ENCODE peak calls at places on chromosomes 1 and 21, in four cellular contexts. F is adrenal gland, C is Panc1, R is PC-3. B is an unnamed sample.

GRCh38 chr21:31418355-31419001 is 74.4 kb upstream of the TIAM1 start:
- DNase-seq in F (no peak), C (no peak), R (no peak), B (no peak)

GRCh38 chr1:34779526-34779925 is 1.5 kb upstream of the GJB3 start:
- DNase-seq in F (no peak), C (no peak), R (peak), B (peak)

GRCh38 chr1:97433520-97434175 is 487.2 kb downstream of the DPYD start:
- DNase-seq in F (no peak), C (no peak), R (peak), B (no peak)

GRCh38 chr1:167542109-167543032 is 11.2 kb downstream of the CREG1 start:
- DNase-seq in F (peak), C (no peak), R (no peak), B (no peak)

GRCh38 chr1:81304187-81304586 is 496.5 kb upstream of the ADGRL2 start:
- DNase-seq in F (no peak), C (no peak), R (peak), B (no peak)

GRCh38 chr1:239811211-239811902 is 280.3 kb upstream of the FMN2 start:
- DNase-seq in F (no peak), C (no peak), R (no peak), B (no peak)

GRCh38 chr21:43986544-43987451 is 25.3 kb upstream of the TRAPPC10 start:
- DNase-seq in F (no peak), C (no peak), R (no peak), B (no peak)

GRCh38 chr1:209993061-209993830 is 55.2 kb downstream of the SYT14 start:
- DNase-seq in F (no peak), C (no peak), R (no peak), B (no peak)

GRCh38 chr1:107590087-107590486 is 374.9 kb downstream of the VAV3 start:
- DNase-seq in F (no peak), C (no peak), R (no peak), B (no peak)

GRCh38 chr1:95716550-95716949 is 482.5 kb downstream of the RWDD3 start:
- DNase-seq in F (no peak), C (no peak), R (no peak), B (no peak)

GRCh38 chr1:61247051-61247854 is 164.9 kb downstream of the NFIA start:
- DNase-seq in F (no peak), C (no peak), R (no peak), B (no peak)

GRCh38 chr1:33687000-33687399 is 176.9 kb upstream of the HMGB4 start:
- DNase-seq in F (no peak), C (no peak), R (no peak), B (no peak)

GRCh38 chr1:15180945-15181523 is 27.5 kb downstream of the TMEM51 start:
- DNase-seq in F (no peak), C (no peak), R (no peak), B (no peak)

GRCh38 chr1:61424382-61424781 is 300.6 kb downstream of the TM2D1 start:
- DNase-seq in F (no peak), C (no peak), R (peak), B (peak)

GRCh38 chr1:113872219-113872934 is 865 bp upstream of the PTPN22 start:
- DNase-seq in F (no peak), C (no peak), R (no peak), B (no peak)

GRCh38 chr1:93776728-93777127 is 95.1 kb upstream of the BCAR3 start:
- DNase-seq in F (no peak), C (no peak), R (no peak), B (no peak)

GRCh38 chr21:41636636-41637625 is 129.0 kb upstream of the TMPRSS2 start:
- DNase-seq in F (no peak), C (no peak), R (no peak), B (no peak)

GRCh38 chr1:87796521-87796920 is 467.8 kb downstream of the LMO4 start:
- DNase-seq in F (no peak), C (no peak), R (no peak), B (no peak)

GRCh38 chr1:159940006-159940620 is 5.3 kb downstream of the IGSF9 start:
- DNase-seq in F (no peak), C (no peak), R (no peak), B (no peak)

GRCh38 chr1:226149806-226150205 is 36.7 kb downstream of the ACBD3 start:
- DNase-seq in F (no peak), C (no peak), R (no peak), B (no peak)

GRCh38 chr1:2395245-2395644 is 3.6 kb downstream of the RER1 start:
- DNase-seq in F (no peak), C (no peak), R (no peak), B (no peak)

GRCh38 chr1:166119678-166120077 is 47.1 kb downstream of the FAM78B start:
- DNase-seq in F (no peak), C (no peak), R (no peak), B (no peak)

GRCh38 chr1:55039342-55040082 is at the start of gene PCSK9:
- DNase-seq in F (no peak), C (no peak), R (peak), B (no peak)

GRCh38 chr1:91798241-91798648 is 87.7 kb downstream of the TGFBR3 start:
- DNase-seq in F (no peak), C (no peak), R (no peak), B (no peak)

GRCh38 chr1:219465247-219466093 is 147.4 kb downstream of the ZC3H11B start:
- DNase-seq in F (no peak), C (no peak), R (peak), B (peak)

GRCh38 chr1:91569411-91570104 is 68.9 kb downstream of the CDC7 start:
- DNase-seq in F (peak), C (no peak), R (peak), B (peak)

GRCh38 chr1:87089070-87089736 is 174.8 kb downstream of the HS2ST1 start:
- DNase-seq in F (no peak), C (no peak), R (peak), B (no peak)

GRCh38 chr1:100443739-100444571 is 91.6 kb downstream of the CDC14A start:
- DNase-seq in F (no peak), C (no peak), R (peak), B (no peak)

GRCh38 chr1:216887032-216887431 is 163.8 kb upstream of the ESRRG start:
- DNase-seq in F (no peak), C (no peak), R (no peak), B (no peak)

GRCh38 chr1:244239261-244239770 is 188.2 kb downstream of the ZBTB18 start:
- DNase-seq in F (no peak), C (no peak), R (no peak), B (peak)

GRCh38 chr1:34768856-34769255 is 9.3 kb downstream of the GJB4 start:
- DNase-seq in F (no peak), C (no peak), R (peak), B (no peak)

GRCh38 chr1:26169201-26169600 is 438 bp upstream of the C1orf232 start:
- DNase-seq in F (no peak), C (no peak), R (no peak), B (no peak)

GRCh38 chr1:7930547-7931445 is 9.8 kb downstream of the TNFRSF9 start:
- DNase-seq in F (no peak), C (no peak), R (no peak), B (no peak)

GRCh38 chr1:21749859-21750468 is 33.0 kb downstream of the USP48 start:
- DNase-seq in F (no peak), C (no peak), R (no peak), B (no peak)

GRCh38 chr1:7613106-7613850 is 157.8 kb upstream of the VAMP3 start:
- DNase-seq in F (no peak), C (no peak), R (no peak), B (no peak)

GRCh38 chr1:77824083-77824482 is 44.6 kb downstream of the MIGA1 start:
- DNase-seq in F (peak), C (no peak), R (peak), B (no peak)

GRCh38 chr1:154751690-154752089 is 118.4 kb downstream of the KCNN3 start:
- DNase-seq in F (peak), C (no peak), R (no peak), B (no peak)
- H3K27ac ChIP-seq in F (no peak), C (no peak), R (no peak), B (no peak)

GRCh38 chr1:203860396-203860951 is 925 bp upstream of the SNRPE start:
- DNase-seq in F (peak), C (no peak), R (peak), B (peak)
- H3K27ac ChIP-seq in F (peak), C (peak), R (peak), B (peak)

DNA sequence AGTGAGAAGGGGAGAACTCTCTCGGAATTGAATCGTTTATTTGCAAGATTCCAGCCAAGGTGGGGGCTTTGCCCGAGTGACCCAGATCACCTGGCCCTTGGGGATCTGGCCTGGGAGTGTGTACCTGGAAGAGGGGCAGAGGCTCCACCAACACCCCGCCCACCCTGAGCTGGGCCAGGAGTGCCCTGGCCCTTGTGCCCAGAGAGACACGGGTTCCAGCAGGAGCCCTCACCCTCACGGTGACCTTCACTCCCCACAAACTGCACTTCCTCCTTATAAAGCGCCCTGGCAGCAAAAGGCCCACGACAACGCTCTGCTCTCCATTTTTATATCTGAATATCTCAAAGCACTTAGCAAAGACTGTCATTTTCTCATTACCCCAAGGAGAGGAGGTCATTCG is 16.6 kb downstream of the CASZ1 start:
- DNase-seq in F (no peak), C (no peak), R (no peak), B (no peak)
- H3K27ac ChIP-seq in F (no peak), C (peak), R (peak), B (peak)

GRCh38 chr1:207049514-207049913 is 1.5 kb downstream of the YOD1 start:
- DNase-seq in F (no peak), C (no peak), R (no peak), B (no peak)

GRCh38 chr1:207051615-207051943 is 571 bp upstream of the YOD1 start:
- DNase-seq in F (no peak), C (no peak), R (no peak), B (no peak)

GRCh38 chr1:207050768-207051614 is at the start of gene YOD1:
- DNase-seq in F (peak), C (peak), R (peak), B (peak)

GRCh38 chr1:207049974-207050391 is 1.0 kb downstream of the YOD1 start:
- DNase-seq in F (peak), C (no peak), R (peak), B (no peak)

DNA sequence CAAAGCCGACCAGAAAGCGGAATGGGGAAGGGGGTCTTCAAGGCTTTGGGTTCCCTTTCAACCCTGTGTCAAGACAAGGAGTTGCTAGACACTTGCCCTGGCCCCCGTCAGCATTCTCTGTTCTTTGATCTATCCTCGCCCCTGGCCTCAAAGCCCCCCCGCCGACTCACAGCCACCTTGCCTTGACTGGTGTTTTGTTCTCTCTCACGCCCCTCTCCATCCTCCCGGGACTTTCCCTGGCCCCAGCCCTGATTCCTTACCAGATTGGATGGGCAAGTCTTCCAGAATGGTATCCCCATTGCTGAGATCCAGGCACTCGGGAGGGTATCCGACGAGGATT is 610 bp downstream of the YOD1 start:
- DNase-seq in F (peak), C (no peak), R (no peak), B (no peak)
- H3K27ac ChIP-seq in F (peak), C (peak), R (peak), B (peak)

GRCh38 chr1:246139745-246140182 is 367.3 kb downstream of the SMYD3 start:
- DNase-seq in F (no peak), C (peak), R (peak), B (peak)
- H3K27ac ChIP-seq in F (peak), C (no peak), R (peak), B (peak)

GRCh38 chr21:33078907-33079582 is 9.1 kb downstream of the OLIG1 start:
- DNase-seq in F (no peak), C (peak), R (peak), B (peak)

GRCh38 chr21:33075596-33076195 is 5.8 kb downstream of the OLIG1 start:
- DNase-seq in F (no peak), C (no peak), R (no peak), B (no peak)

GRCh38 chr21:33076600-33077329 is 6.8 kb downstream of the OLIG1 start:
- DNase-seq in F (no peak), C (no peak), R (no peak), B (no peak)

GRCh38 chr21:33080376-33080775 is 10.4 kb downstream of the OLIG1 start:
- DNase-seq in F (no peak), C (no peak), R (no peak), B (no peak)

GRCh38 chr21:33080776-33081175 is 10.8 kb downstream of the OLIG1 start:
- DNase-seq in F (no peak), C (no peak), R (no peak), B (no peak)
- H3K27ac ChIP-seq in F (no peak), C (no peak), R (no peak), B (no peak)

GRCh38 chr1:175015243-175015642 is 8.0 kb downstream of the MRPS14 start:
- DNase-seq in F (no peak), C (no peak), R (no peak), B (no peak)

GRCh38 chr1:175019524-175019923 is 3.7 kb downstream of the MRPS14 start:
- DNase-seq in F (no peak), C (no peak), R (no peak), B (no peak)

GRCh38 chr1:175013445-175013844 is 9.8 kb downstream of the MRPS14 start:
- DNase-seq in F (no peak), C (no peak), R (no peak), B (no peak)

DNA sequence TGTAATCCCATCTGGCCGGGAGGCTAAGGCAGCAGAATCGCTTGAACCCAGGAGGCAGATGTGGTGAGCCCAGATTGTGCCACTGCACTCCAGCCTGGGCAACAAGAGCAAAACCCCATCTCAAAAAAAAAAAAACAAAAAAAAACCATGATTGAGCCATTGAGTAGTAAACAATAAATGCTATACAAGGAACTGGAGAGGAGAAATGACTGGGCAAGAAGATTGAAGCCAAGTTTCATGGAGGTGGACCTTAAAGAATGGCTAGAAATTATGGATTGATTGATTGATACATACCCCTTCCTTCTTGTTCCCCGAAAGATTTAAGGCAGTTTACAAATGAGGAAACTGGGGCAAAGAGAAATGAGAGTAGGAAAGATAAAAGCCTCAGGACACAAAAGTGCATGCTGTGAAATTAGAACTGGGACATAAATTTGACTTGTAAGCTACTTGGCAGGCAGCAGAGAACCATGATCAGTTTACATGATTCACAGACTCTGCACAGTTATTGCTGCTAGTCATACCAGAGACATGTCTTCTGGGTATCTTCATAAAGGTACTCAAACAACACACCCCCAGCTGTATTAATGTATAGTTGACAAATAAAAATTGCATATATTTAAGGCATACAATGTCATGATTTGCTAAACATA is 7.0 kb downstream of the MRPS14 start:
- DNase-seq in F (no peak), C (no peak), R (no peak), B (no peak)
- H3K27ac ChIP-seq in F (no peak), C (no peak), R (no peak), B (no peak)

DNA sequence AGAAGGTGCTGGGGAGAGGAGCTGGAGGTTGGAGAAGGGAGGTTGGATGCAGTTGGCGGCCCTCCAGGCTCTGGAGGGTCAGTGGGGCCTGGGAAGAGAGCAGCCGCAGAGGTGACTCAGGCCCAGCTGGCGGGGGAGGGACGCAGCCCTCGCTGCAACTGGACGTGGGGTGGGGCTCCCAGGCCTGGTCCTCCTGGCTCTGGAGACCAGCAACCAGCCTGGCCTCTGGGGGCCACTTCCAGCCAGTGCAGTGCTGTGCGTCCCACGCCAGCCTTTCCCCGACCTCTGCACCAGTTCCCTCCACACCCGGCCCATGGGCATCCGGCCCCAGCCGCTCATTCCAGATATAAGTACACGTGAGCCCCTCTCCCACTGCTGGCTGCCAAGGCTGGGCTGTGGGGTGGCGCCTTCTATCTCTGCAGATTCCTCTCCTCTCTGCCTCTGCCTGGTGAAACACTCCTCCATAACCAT is 38.0 kb upstream of the COL18A1 start:
- DNase-seq in F (peak), C (no peak), R (peak), B (no peak)
- H3K27ac ChIP-seq in F (peak), C (peak), R (peak), B (no peak)

GRCh38 chr1:163038928-163039327 is 30.2 kb upstream of the RGS4 start:
- DNase-seq in F (no peak), C (no peak), R (no peak), B (no peak)

GRCh38 chr1:163036661-163037060 is 32.5 kb upstream of the RGS4 start:
- DNase-seq in F (no peak), C (no peak), R (peak), B (no peak)

GRCh38 chr1:163039694-163040093 is 29.5 kb upstream of the RGS4 start:
- DNase-seq in F (no peak), C (no peak), R (no peak), B (no peak)

DNA sequence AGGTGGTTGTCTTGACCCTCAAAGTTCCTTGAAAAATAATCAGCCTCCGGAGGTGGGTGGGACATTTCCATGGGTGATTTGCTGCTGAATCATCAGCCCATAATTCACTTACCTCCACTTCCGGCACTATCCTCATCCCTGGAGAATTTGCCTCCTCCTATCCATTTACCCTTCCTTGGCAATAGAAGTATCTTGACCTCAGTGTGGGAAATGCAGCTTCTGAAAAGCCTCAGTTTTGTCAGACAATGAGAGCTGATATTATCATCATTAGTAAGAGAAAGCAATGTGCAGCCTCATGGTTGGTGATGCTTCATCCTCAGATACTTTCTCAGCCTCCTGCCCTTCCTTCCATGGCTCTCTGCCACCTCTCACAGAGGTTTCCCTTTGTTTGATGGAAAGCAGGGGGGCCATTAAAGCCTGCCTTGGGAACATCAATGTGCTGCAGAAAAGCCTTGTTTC is 33.3 kb upstream of the RGS4 start:
- DNase-seq in F (no peak), C (no peak), R (peak), B (peak)
- H3K27ac ChIP-seq in F (no peak), C (no peak), R (peak), B (peak)

DNA sequence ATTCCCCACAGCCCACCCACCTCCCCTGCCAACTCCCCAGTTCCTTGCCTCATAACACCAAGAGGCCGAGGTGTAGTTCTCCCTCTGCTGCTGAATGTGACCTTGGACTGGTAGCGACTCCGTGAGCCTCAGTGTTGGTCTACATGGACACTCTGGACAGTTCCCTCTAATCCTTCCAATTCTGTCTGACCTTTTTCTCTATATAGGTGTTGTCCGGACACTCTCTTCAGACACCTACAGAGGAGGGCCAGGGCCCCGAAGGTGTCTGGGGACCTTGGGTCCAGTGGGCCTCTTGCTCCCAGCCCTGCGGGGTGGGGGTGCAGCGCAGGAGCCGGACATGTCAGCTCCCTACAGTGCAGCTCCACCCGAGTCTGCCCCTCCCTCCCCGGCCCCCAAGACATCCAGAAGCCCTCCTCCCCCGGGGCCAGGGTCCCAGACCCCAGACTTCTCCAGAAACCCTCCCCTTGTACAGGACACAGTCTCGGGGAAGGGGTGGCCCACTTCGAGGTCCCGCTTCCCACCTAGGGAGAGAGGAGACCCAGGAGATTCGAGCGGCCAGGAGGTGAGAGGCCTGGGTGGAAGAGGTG is 3.6 kb downstream of the ADAMTSL4 start:
- DNase-seq in F (no peak), C (no peak), R (no peak), B (no peak)
- H3K27ac ChIP-seq in F (peak), C (no peak), R (peak), B (peak)

B was measured in epithelial cell of prostate.